ENCODE peak calls at places on chromosomes 11 and 22, in five cellular contexts. One of them, this sample, is unnamed.

GRCh38 chr11:2578006-2578933 is 121.5 kb downstream of the KCNQ1OT1 start:
- DNase-seq in ureter: peak; percentile 31
- DNase-seq in CD4-positive, CD25-positive, alpha-beta regulatory T cell: no peak
- DNase-seq in kidney epithelial cell: no peak
- DNase-seq in T-helper 1 cell: no peak
- DNase-seq in this sample: no peak

GRCh38 chr11:65488273-65489058 is 10.4 kb upstream of the MALAT1 start:
- DNase-seq in ureter: no peak
- DNase-seq in CD4-positive, CD25-positive, alpha-beta regulatory T cell: no peak
- DNase-seq in kidney epithelial cell: no peak
- DNase-seq in T-helper 1 cell: no peak
- DNase-seq in this sample: peak; percentile 76

GRCh38 chr11:69022268-69022667 is 9.2 kb upstream of the MRGPRF start:
- DNase-seq in ureter: no peak
- DNase-seq in CD4-positive, CD25-positive, alpha-beta regulatory T cell: no peak
- DNase-seq in kidney epithelial cell: no peak
- DNase-seq in T-helper 1 cell: no peak
- DNase-seq in this sample: no peak

GRCh38 chr11:59556883-59557205 is 45.5 kb downstream of the OR4D9 start:
- DNase-seq in ureter: no peak
- DNase-seq in CD4-positive, CD25-positive, alpha-beta regulatory T cell: no peak
- DNase-seq in kidney epithelial cell: no peak
- DNase-seq in T-helper 1 cell: no peak
- DNase-seq in this sample: no peak

GRCh38 chr22:27988704-27989103 is 69.6 kb upstream of the PITPNB start:
- DNase-seq in ureter: peak; percentile 32
- DNase-seq in CD4-positive, CD25-positive, alpha-beta regulatory T cell: no peak
- DNase-seq in kidney epithelial cell: no peak
- DNase-seq in T-helper 1 cell: no peak
- DNase-seq in this sample: no peak

GRCh38 chr11:44684886-44685285 is 41.9 kb upstream of the TSPAN18 start:
- DNase-seq in ureter: no peak
- DNase-seq in CD4-positive, CD25-positive, alpha-beta regulatory T cell: no peak
- DNase-seq in kidney epithelial cell: no peak
- DNase-seq in T-helper 1 cell: no peak
- DNase-seq in this sample: no peak

GRCh38 chr22:20024225-20025087 is 3.5 kb downstream of the TANGO2 start:
- DNase-seq in ureter: no peak
- DNase-seq in CD4-positive, CD25-positive, alpha-beta regulatory T cell: no peak
- DNase-seq in kidney epithelial cell: no peak
- DNase-seq in T-helper 1 cell: no peak
- DNase-seq in this sample: no peak

GRCh38 chr11:69317401-69318092 is 23.6 kb downstream of the MYEOV start:
- DNase-seq in ureter: no peak
- DNase-seq in CD4-positive, CD25-positive, alpha-beta regulatory T cell: no peak
- DNase-seq in kidney epithelial cell: no peak
- DNase-seq in T-helper 1 cell: no peak
- DNase-seq in this sample: peak; percentile 88

GRCh38 chr11:77884186-77884828 is 63.4 kb downstream of the AAMDC start:
- DNase-seq in ureter: no peak
- DNase-seq in CD4-positive, CD25-positive, alpha-beta regulatory T cell: no peak
- DNase-seq in kidney epithelial cell: no peak
- DNase-seq in T-helper 1 cell: no peak
- DNase-seq in this sample: peak; percentile 63

GRCh38 chr22:41504397-41504796 is 35.5 kb downstream of the ACO2 start:
- DNase-seq in ureter: no peak
- DNase-seq in CD4-positive, CD25-positive, alpha-beta regulatory T cell: no peak
- DNase-seq in kidney epithelial cell: no peak
- DNase-seq in T-helper 1 cell: no peak
- DNase-seq in this sample: peak; percentile 75

GRCh38 chr11:120191058-120191457 is 19.8 kb upstream of the OAF start:
- DNase-seq in ureter: no peak
- DNase-seq in CD4-positive, CD25-positive, alpha-beta regulatory T cell: no peak
- DNase-seq in kidney epithelial cell: no peak
- DNase-seq in T-helper 1 cell: no peak
- DNase-seq in this sample: no peak

GRCh38 chr11:78212586-78213371 is 24.1 kb downstream of the USP35 start:
- DNase-seq in ureter: no peak
- DNase-seq in CD4-positive, CD25-positive, alpha-beta regulatory T cell: no peak
- DNase-seq in kidney epithelial cell: no peak
- DNase-seq in T-helper 1 cell: no peak
- DNase-seq in this sample: peak; percentile 48

GRCh38 chr11:19929147-19929546 is 216.5 kb downstream of the NAV2 start:
- DNase-seq in ureter: no peak
- DNase-seq in CD4-positive, CD25-positive, alpha-beta regulatory T cell: no peak
- DNase-seq in kidney epithelial cell: no peak
- DNase-seq in T-helper 1 cell: no peak
- DNase-seq in this sample: no peak

This sample was measured in fibroblast of the aortic adventitia.